ENCODE peak calls at places on chromosomes 13 and 19, in six cellular contexts. P is HL-60, S is NCI-H1092, G is ascending aorta, Q is heart left ventricle, Z is progenitor cell of endocrine pancreas. A is an unnamed sample.

GRCh38 chr13:112333756-112334543 is 42.2 kb upstream of the SPACA7 start:
- DNase-seq in P (no peak), Z (no peak), G (no peak), S (no peak), Q (no peak), A (no peak)

GRCh38 chr19:11420894-11421606 is 1.9 kb upstream of the RGL3 start:
- DNase-seq in G (no peak), S (no peak), P (no peak), Q (peak; percentile 72), Z (no peak), A (no peak)

GRCh38 chr13:111006508-111007031 is 91.7 kb upstream of the ANKRD10 start:
- DNase-seq in P (no peak), G (peak; percentile 73), Q (peak; percentile 88), Z (no peak), S (peak; percentile 38), A (no peak)

GRCh38 chr13:112857914-112858490 is 111.0 kb upstream of the MCF2L start:
- DNase-seq in G (no peak), S (no peak), Z (no peak), Q (no peak), P (no peak), A (no peak)

GRCh38 chr13:30607908-30608307 is 9.8 kb upstream of the USPL1 start:
- DNase-seq in Z (no peak), Q (no peak), S (no peak), P (peak; percentile 85), G (no peak), A (peak; percentile 48)

GRCh38 chr19:8577247-8577646 is at the start of gene MYO1F:
- DNase-seq in Q (peak; percentile 75), P (peak; percentile 83), S (no peak), G (no peak), Z (no peak), A (no peak)

GRCh38 chr19:12828494-12828893 is 5.9 kb downstream of the RTBDN start:
- DNase-seq in S (peak; percentile 76), G (no peak), P (peak; percentile 27), Q (no peak), Z (no peak), A (no peak)

GRCh38 chr19:47494729-47495128 is 10.7 kb upstream of the KPTN start:
- DNase-seq in Z (no peak), P (no peak), S (peak; percentile 46), G (no peak), Q (peak; percentile 33), A (no peak)

GRCh38 chr13:103758222-103758621 is 692.0 kb upstream of the SLC10A2 start:
- DNase-seq in P (no peak), S (no peak), G (no peak), Q (no peak), Z (no peak), A (no peak)

GRCh38 chr13:101698400-101698799 is 245.9 kb downstream of the ITGBL1 start:
- DNase-seq in Z (no peak), S (no peak), G (no peak), Q (no peak), P (no peak), A (no peak)

GRCh38 chr13:49858183-49858856 is 65.8 kb upstream of the KPNA3 start:
- DNase-seq in G (no peak), S (no peak), P (no peak), Z (no peak), Q (no peak), A (no peak)

GRCh38 chr13:24630851-24631341 is 49.3 kb upstream of the ATP12A start:
- DNase-seq in P (no peak), S (no peak), Q (no peak), G (no peak), Z (no peak), A (no peak)

GRCh38 chr13:40247845-40248244 is 418.6 kb downstream of the FOXO1 start:
- DNase-seq in Q (no peak), S (no peak), G (no peak), Z (no peak), P (no peak), A (no peak)

GRCh38 chr13:43783820-43784219 is 3.0 kb downstream of the ENOX1 start:
- DNase-seq in Q (no peak), Z (no peak), S (peak; percentile 49), P (no peak), G (no peak), A (no peak)

GRCh38 chr13:110528371-110528770 is 33.2 kb downstream of the RAB20 start:
- DNase-seq in S (no peak), Q (no peak), Z (no peak), P (peak; percentile 41), G (no peak), A (no peak)

A was measured in T follicular helper cell.